ENCODE peak calls at places on chromosomes 5 and 9, in seven cellular contexts. P is Peyer's patch, D is GM20000, M is A549, X is mammary epithelial cell, A is right atrium auricular region, J is PC-3. H is an unnamed sample.

GRCh38 chr9:114899461-114899860 is 30.9 kb downstream of the TNFSF8 start:
- DNase-seq in P (no peak), D (no peak), J (no peak), X (no peak), M (no peak), A (no peak), H (no peak)

GRCh38 chr9:115668506-115668905 is 485.1 kb upstream of the PAPPA start:
- DNase-seq in P (no peak), M (no peak), A (no peak), X (peak; percentile 73), D (no peak), J (peak; percentile 37), H (peak; percentile 85)

GRCh38 chr5:41831155-41831554 is 39.1 kb downstream of the OXCT1 start:
- DNase-seq in D (no peak), A (no peak), X (no peak), M (no peak), J (no peak), P (no peak), H (no peak)

GRCh38 chr5:83563631-83564030 is 92.1 kb downstream of the VCAN start:
- DNase-seq in J (peak; percentile 83), P (no peak), X (no peak), A (no peak), D (no peak), M (no peak), H (peak; percentile 35)

GRCh38 chr5:175443514-175444059 is 395 bp downstream of the DRD1 start:
- DNase-seq in P (no peak), M (peak; percentile 4), D (no peak), A (no peak), X (no peak), J (no peak), H (no peak)

GRCh38 chr9:14812806-14813205 is 90.3 kb upstream of the CER1 start:
- DNase-seq in J (peak; percentile 81), A (no peak), D (no peak), P (no peak), M (no peak), X (no peak), H (no peak)

GRCh38 chr9:94482110-94482509 is 72.8 kb upstream of the PCAT7 start:
- DNase-seq in D (no peak), A (no peak), P (no peak), X (no peak), J (no peak), M (no peak), H (no peak)

GRCh38 chr9:134724231-134724911 is 82.8 kb downstream of the COL5A1 start:
- DNase-seq in M (no peak), X (no peak), P (no peak), A (peak; percentile 80), J (no peak), D (no peak), H (no peak)

GRCh38 chr5:133348406-133348805 is 263.9 kb downstream of the FSTL4 start:
- DNase-seq in D (no peak), A (no peak), P (no peak), M (no peak), X (no peak), J (no peak), H (no peak)

GRCh38 chr9:103816146-103816545 is 278.0 kb upstream of the SMC2 start:
- DNase-seq in P (no peak), D (no peak), J (no peak), A (no peak), M (no peak), X (no peak), H (no peak)

GRCh38 chr5:82274343-82275266 is 3.5 kb downstream of the RPS23 start:
- DNase-seq in J (no peak), A (no peak), D (no peak), X (no peak), M (no peak), P (no peak), H (peak; percentile 23)

GRCh38 chr5:93874491-93874890 is 133.1 kb upstream of the POU5F2 start:
- DNase-seq in J (no peak), P (no peak), M (no peak), A (no peak), X (no peak), D (no peak), H (no peak)

GRCh38 chr5:54135042-54135441 is 175.3 kb downstream of the ARL15 start:
- DNase-seq in M (no peak), J (no peak), D (no peak), P (no peak), X (peak; percentile 37), A (no peak), H (no peak)

GRCh38 chr9:129111762-129112151 is 542 bp downstream of the PTPA start:
- DNase-seq in J (peak; percentile 39), P (peak; percentile 59), A (no peak), X (peak; percentile 25), D (peak; percentile 62), M (peak; percentile 36), H (peak; percentile 34)

GRCh38 chr5:58459860-58460726 is at the start of gene PLK2:
- DNase-seq in J (peak; percentile 80), A (peak; percentile 98), P (peak; percentile 97), M (peak; percentile 74), D (peak; percentile 92), X (peak; percentile 92), H (peak; percentile 90)

GRCh38 chr9:77912895-77913693 is 118.5 kb downstream of the GNAQ start:
- DNase-seq in M (no peak), J (peak; percentile 2), A (no peak), X (peak; percentile 58), D (no peak), P (no peak), H (no peak)

GRCh38 chr5:179303801-179304200 is 41.5 kb downstream of the ADAMTS2 start:
- DNase-seq in X (no peak), D (no peak), A (no peak), M (no peak), P (no peak), J (no peak), H (no peak)

GRCh38 chr5:154696891-154697290 is 58.3 kb upstream of the LARP1 start:
- DNase-seq in A (no peak), J (no peak), D (no peak), X (no peak), P (no peak), M (no peak), H (no peak)

GRCh38 chr9:82563094-82563493 is 499.8 kb downstream of the RASEF start:
- DNase-seq in D (no peak), J (no peak), A (no peak), M (no peak), X (no peak), P (no peak), H (no peak)

GRCh38 chr9:113879906-113880305 is 3.8 kb downstream of the ZNF618 start:
- DNase-seq in A (no peak), X (no peak), M (no peak), D (no peak), P (no peak), J (no peak), H (no peak)

GRCh38 chr5:1156033-1156753 is 44.3 kb upstream of the SLC12A7 start:
- DNase-seq in A (no peak), D (no peak), X (no peak), P (no peak), M (no peak), J (no peak), H (no peak)

GRCh38 chr5:38540348-38540747 is 16.1 kb downstream of the LIFR start:
- DNase-seq in P (no peak), M (no peak), X (no peak), D (no peak), A (no peak), J (no peak), H (no peak)

GRCh38 chr9:76591256-76591950 is 132.4 kb downstream of the GCNT1 start:
- DNase-seq in P (no peak), X (no peak), A (no peak), J (no peak), D (no peak), M (no peak), H (no peak)

GRCh38 chr5:6837519-6838110 is 124.4 kb downstream of the TENT4A start:
- DNase-seq in M (peak; percentile 10), A (no peak), D (peak; percentile 50), X (no peak), P (no peak), J (peak; percentile 55), H (peak; percentile 43)

GRCh38 chr9:121141706-121142105 is 60.0 kb downstream of the RAB14 start:
- DNase-seq in M (no peak), D (no peak), P (no peak), J (peak; percentile 21), X (no peak), A (no peak), H (no peak)

GRCh38 chr5:154421868-154422267 is 23.9 kb upstream of the SAP30L start:
- DNase-seq in X (no peak), D (peak; percentile 19), J (peak; percentile 31), P (peak; percentile 43), A (no peak), M (no peak), H (peak; percentile 45)

GRCh38 chr5:109692011-109692410 is 2.3 kb downstream of the MAN2A1 start:
- DNase-seq in A (no peak), P (no peak), M (no peak), X (peak; percentile 24), J (peak; percentile 34), D (no peak), H (peak; percentile 63)

GRCh38 chr5:73388371-73388684 is 60.2 kb downstream of the FOXD1 start:
- DNase-seq in J (peak; percentile 32), X (peak; percentile 30), A (no peak), M (no peak), P (no peak), D (no peak), H (no peak)

GRCh38 chr9:13322828-13323550 is 43.5 kb upstream of the MPDZ start:
- DNase-seq in M (no peak), P (no peak), D (no peak), A (no peak), X (peak; percentile 8), J (no peak), H (no peak)
- TF ChIP-seq CTCF in M (no peak), P (no peak), D (no peak), A (no peak), X (no peak), J (no peak), H (no peak)

GRCh38 chr5:68286612-68286912 is 71.0 kb downstream of the PIK3R1 start:
- DNase-seq in J (no peak), P (no peak), D (no peak), X (no peak), A (no peak), M (no peak), H (no peak)
- TF ChIP-seq CTCF in J (no peak), P (no peak), D (no peak), X (no peak), A (peak; percentile 4), M (no peak), H (no peak)

GRCh38 chr5:68246802-68247201 is 31.2 kb downstream of the PIK3R1 start:
- DNase-seq in J (no peak), D (no peak), M (no peak), P (no peak), X (no peak), A (no peak), H (no peak)
- TF ChIP-seq CTCF in J (peak; percentile 27), D (no peak), M (peak; percentile 21), P (peak; percentile 35), X (peak; percentile 17), A (peak; percentile 15), H (peak; percentile 24)

GRCh38 chr5:150734579-150735384 is 24.0 kb downstream of the DCTN4 start:
- DNase-seq in X (no peak), A (peak; percentile 72), J (peak; percentile 14), M (no peak), P (peak; percentile 67), D (peak; percentile 49), H (peak; percentile 22)

GRCh38 chr5:150731669-150732068 is 27.1 kb downstream of the DCTN4 start:
- DNase-seq in M (no peak), X (no peak), D (no peak), P (no peak), J (no peak), A (no peak), H (no peak)

GRCh38 chr5:150729859-150730258 is 29.0 kb downstream of the DCTN4 start:
- DNase-seq in X (no peak), P (no peak), J (no peak), M (no peak), D (no peak), A (no peak), H (no peak)
- TF ChIP-seq CTCF in X (no peak), P (no peak), J (no peak), M (no peak), D (no peak), A (no peak), H (no peak)

H was measured in MCF 10A.